ENCODE peak calls at places on chromosomes 2 and 18, in nine cellular contexts. One of them, this sample, is unnamed.

GRCh38 chr18:23560186-23560585 is 26.1 kb downstream of the NPC1 start:
- DNase-seq in fibroblast of pulmonary artery: no peak
- DNase-seq in A549: no peak
- DNase-seq in heart left ventricle: no peak
- DNase-seq in cardiac muscle cell: no peak
- DNase-seq in WTC11: no peak
- DNase-seq in B cell: no peak
- DNase-seq in stomach: no peak
- DNase-seq in sigmoid colon: no peak
- DNase-seq in this sample: no peak

GRCh38 chr18:56286775-56287174 is 351.6 kb downstream of the TXNL1 start:
- DNase-seq in fibroblast of pulmonary artery: peak
- DNase-seq in A549: no peak
- DNase-seq in heart left ventricle: no peak
- DNase-seq in cardiac muscle cell: peak
- DNase-seq in WTC11: no peak
- DNase-seq in B cell: no peak
- DNase-seq in stomach: no peak
- DNase-seq in sigmoid colon: no peak
- DNase-seq in this sample: no peak

GRCh38 chr2:225022188-225022587 is 20.1 kb downstream of the DOCK10 start:
- DNase-seq in fibroblast of pulmonary artery: no peak
- DNase-seq in A549: no peak
- DNase-seq in heart left ventricle: no peak
- DNase-seq in cardiac muscle cell: no peak
- DNase-seq in WTC11: no peak
- DNase-seq in B cell: no peak
- DNase-seq in stomach: peak
- DNase-seq in sigmoid colon: no peak
- DNase-seq in this sample: no peak

GRCh38 chr18:57276720-57277284 is 75.6 kb upstream of the ST8SIA3 start:
- DNase-seq in fibroblast of pulmonary artery: no peak
- DNase-seq in A549: no peak
- DNase-seq in heart left ventricle: no peak
- DNase-seq in cardiac muscle cell: no peak
- DNase-seq in WTC11: no peak
- DNase-seq in B cell: no peak
- DNase-seq in stomach: no peak
- DNase-seq in sigmoid colon: no peak
- DNase-seq in this sample: no peak

GRCh38 chr18:39842042-39842791 is 2112.8 kb upstream of the PIK3C3 start:
- DNase-seq in fibroblast of pulmonary artery: no peak
- DNase-seq in A549: no peak
- DNase-seq in heart left ventricle: no peak
- DNase-seq in cardiac muscle cell: no peak
- DNase-seq in WTC11: peak
- DNase-seq in B cell: no peak
- DNase-seq in stomach: no peak
- DNase-seq in sigmoid colon: no peak
- DNase-seq in this sample: no peak

GRCh38 chr2:208501217-208501616 is 94.6 kb downstream of the PTH2R start:
- DNase-seq in fibroblast of pulmonary artery: no peak
- DNase-seq in A549: no peak
- DNase-seq in heart left ventricle: no peak
- DNase-seq in cardiac muscle cell: no peak
- DNase-seq in WTC11: peak
- DNase-seq in B cell: no peak
- DNase-seq in stomach: no peak
- DNase-seq in sigmoid colon: no peak
- DNase-seq in this sample: peak

GRCh38 chr18:6521804-6522418 is 107.2 kb upstream of the L3MBTL4 start:
- DNase-seq in fibroblast of pulmonary artery: peak
- DNase-seq in A549: no peak
- DNase-seq in heart left ventricle: no peak
- DNase-seq in cardiac muscle cell: peak
- DNase-seq in WTC11: peak
- DNase-seq in B cell: peak
- DNase-seq in stomach: peak
- DNase-seq in sigmoid colon: no peak
- DNase-seq in this sample: peak

GRCh38 chr2:48635786-48636185 is 18.1 kb downstream of the GTF2A1L start:
- DNase-seq in fibroblast of pulmonary artery: no peak
- DNase-seq in A549: no peak
- DNase-seq in heart left ventricle: no peak
- DNase-seq in cardiac muscle cell: no peak
- DNase-seq in WTC11: no peak
- DNase-seq in B cell: no peak
- DNase-seq in stomach: no peak
- DNase-seq in sigmoid colon: no peak
- DNase-seq in this sample: no peak

GRCh38 chr2:191959209-191959608 is 112.3 kb upstream of the CAVIN2 start:
- DNase-seq in fibroblast of pulmonary artery: peak
- DNase-seq in A549: no peak
- DNase-seq in heart left ventricle: no peak
- DNase-seq in cardiac muscle cell: peak
- DNase-seq in WTC11: no peak
- DNase-seq in B cell: no peak
- DNase-seq in stomach: no peak
- DNase-seq in sigmoid colon: no peak
- DNase-seq in this sample: no peak

GRCh38 chr2:183541766-183542165 is 417.5 kb downstream of the NUP35 start:
- DNase-seq in fibroblast of pulmonary artery: no peak
- DNase-seq in A549: no peak
- DNase-seq in heart left ventricle: no peak
- DNase-seq in cardiac muscle cell: no peak
- DNase-seq in WTC11: no peak
- DNase-seq in B cell: no peak
- DNase-seq in stomach: no peak
- DNase-seq in sigmoid colon: no peak
- DNase-seq in this sample: no peak

GRCh38 chr18:59926131-59926530 is 26.3 kb downstream of the PMAIP1 start:
- DNase-seq in fibroblast of pulmonary artery: no peak
- DNase-seq in A549: no peak
- DNase-seq in heart left ventricle: no peak
- DNase-seq in cardiac muscle cell: no peak
- DNase-seq in WTC11: no peak
- DNase-seq in B cell: no peak
- DNase-seq in stomach: no peak
- DNase-seq in sigmoid colon: no peak
- DNase-seq in this sample: no peak

DNA sequence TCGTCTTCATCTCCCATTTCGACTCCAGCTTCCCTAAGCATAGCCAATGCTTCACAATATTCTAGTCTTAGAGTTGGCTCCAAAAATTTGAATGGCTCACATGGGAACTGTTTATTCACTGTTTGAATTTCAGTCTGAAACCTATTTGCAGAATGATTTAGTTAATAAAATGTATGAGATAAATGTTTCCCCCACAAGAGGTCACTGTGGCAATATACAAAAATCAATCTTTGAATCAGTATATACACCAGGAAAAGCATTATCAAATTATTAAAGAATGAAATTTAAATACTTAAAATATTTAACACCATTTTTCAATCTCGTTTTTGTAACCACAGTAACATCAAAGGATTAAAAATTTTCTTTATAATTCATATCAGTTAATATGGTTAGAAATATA is 40.0 kb upstream of the MCM6 start:
- DNase-seq in fibroblast of pulmonary artery: peak
- DNase-seq in A549: peak
- DNase-seq in heart left ventricle: no peak
- DNase-seq in cardiac muscle cell: peak
- DNase-seq in WTC11: no peak
- DNase-seq in B cell: peak
- DNase-seq in stomach: no peak
- DNase-seq in sigmoid colon: no peak
- DNase-seq in this sample: no peak
- TF ChIP-seq CTCF in fibroblast of pulmonary artery: peak
- TF ChIP-seq CTCF in A549: peak
- TF ChIP-seq CTCF in heart left ventricle: peak
- TF ChIP-seq CTCF in cardiac muscle cell: peak
- TF ChIP-seq CTCF in WTC11: no peak
- TF ChIP-seq CTCF in B cell: peak
- TF ChIP-seq CTCF in stomach: no peak
- TF ChIP-seq CTCF in sigmoid colon: peak
- TF ChIP-seq CTCF in this sample: peak

GRCh38 chr18:24734058-24734457 is 273.6 kb downstream of the HRH4 start:
- DNase-seq in fibroblast of pulmonary artery: no peak
- DNase-seq in A549: no peak
- DNase-seq in heart left ventricle: no peak
- DNase-seq in cardiac muscle cell: no peak
- DNase-seq in WTC11: peak
- DNase-seq in B cell: no peak
- DNase-seq in stomach: no peak
- DNase-seq in sigmoid colon: no peak
- DNase-seq in this sample: peak
- TF ChIP-seq CTCF in fibroblast of pulmonary artery: no peak
- TF ChIP-seq CTCF in A549: no peak
- TF ChIP-seq CTCF in heart left ventricle: peak
- TF ChIP-seq CTCF in cardiac muscle cell: no peak
- TF ChIP-seq CTCF in WTC11: no peak
- TF ChIP-seq CTCF in B cell: no peak
- TF ChIP-seq CTCF in stomach: no peak
- TF ChIP-seq CTCF in sigmoid colon: no peak
- TF ChIP-seq CTCF in this sample: peak

DNA sequence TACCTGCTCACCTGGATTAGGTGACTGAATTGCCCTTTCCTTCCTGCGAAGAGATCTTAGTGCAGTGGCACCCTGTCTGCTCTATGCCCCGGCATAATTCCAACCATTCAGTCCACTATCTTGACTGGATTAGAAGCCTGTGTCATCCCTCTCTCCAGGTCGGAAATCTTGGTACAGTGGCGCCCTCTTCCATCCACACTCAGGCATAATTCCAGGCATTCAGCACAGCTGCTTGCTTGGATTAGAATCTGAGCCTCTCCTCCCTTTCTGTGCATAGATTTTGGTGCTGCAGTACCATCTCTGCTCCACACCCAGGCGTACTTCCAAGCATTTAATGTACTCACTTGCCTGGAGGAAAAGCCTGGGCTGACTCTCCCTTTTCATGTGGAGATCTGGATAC is 1389.3 kb upstream of the TMEFF2 start:
- DNase-seq in fibroblast of pulmonary artery: peak
- DNase-seq in A549: no peak
- DNase-seq in heart left ventricle: no peak
- DNase-seq in cardiac muscle cell: peak
- DNase-seq in WTC11: peak
- DNase-seq in B cell: no peak
- DNase-seq in stomach: no peak
- DNase-seq in sigmoid colon: no peak
- DNase-seq in this sample: peak
- TF ChIP-seq CTCF in fibroblast of pulmonary artery: peak
- TF ChIP-seq CTCF in A549: no peak
- TF ChIP-seq CTCF in heart left ventricle: no peak
- TF ChIP-seq CTCF in cardiac muscle cell: no peak
- TF ChIP-seq CTCF in WTC11: no peak
- TF ChIP-seq CTCF in B cell: no peak
- TF ChIP-seq CTCF in stomach: no peak
- TF ChIP-seq CTCF in sigmoid colon: no peak
- TF ChIP-seq CTCF in this sample: no peak

GRCh38 chr2:126510960-126511359 is 145.0 kb upstream of the GYPC start:
- DNase-seq in fibroblast of pulmonary artery: no peak
- DNase-seq in A549: no peak
- DNase-seq in heart left ventricle: no peak
- DNase-seq in cardiac muscle cell: no peak
- DNase-seq in WTC11: no peak
- DNase-seq in B cell: no peak
- DNase-seq in stomach: no peak
- DNase-seq in sigmoid colon: no peak
- DNase-seq in this sample: no peak

GRCh38 chr2:126503476-126503875 is 152.5 kb upstream of the GYPC start:
- DNase-seq in fibroblast of pulmonary artery: no peak
- DNase-seq in A549: no peak
- DNase-seq in heart left ventricle: no peak
- DNase-seq in cardiac muscle cell: no peak
- DNase-seq in WTC11: no peak
- DNase-seq in B cell: no peak
- DNase-seq in stomach: no peak
- DNase-seq in sigmoid colon: no peak
- DNase-seq in this sample: no peak

GRCh38 chr2:126504953-126505352 is 151.0 kb upstream of the GYPC start:
- DNase-seq in fibroblast of pulmonary artery: no peak
- DNase-seq in A549: no peak
- DNase-seq in heart left ventricle: no peak
- DNase-seq in cardiac muscle cell: no peak
- DNase-seq in WTC11: no peak
- DNase-seq in B cell: no peak
- DNase-seq in stomach: no peak
- DNase-seq in sigmoid colon: no peak
- DNase-seq in this sample: no peak

GRCh38 chr2:126507425-126507867 is 148.5 kb upstream of the GYPC start:
- DNase-seq in fibroblast of pulmonary artery: no peak
- DNase-seq in A549: no peak
- DNase-seq in heart left ventricle: no peak
- DNase-seq in cardiac muscle cell: no peak
- DNase-seq in WTC11: no peak
- DNase-seq in B cell: no peak
- DNase-seq in stomach: no peak
- DNase-seq in sigmoid colon: no peak
- DNase-seq in this sample: no peak

DNA sequence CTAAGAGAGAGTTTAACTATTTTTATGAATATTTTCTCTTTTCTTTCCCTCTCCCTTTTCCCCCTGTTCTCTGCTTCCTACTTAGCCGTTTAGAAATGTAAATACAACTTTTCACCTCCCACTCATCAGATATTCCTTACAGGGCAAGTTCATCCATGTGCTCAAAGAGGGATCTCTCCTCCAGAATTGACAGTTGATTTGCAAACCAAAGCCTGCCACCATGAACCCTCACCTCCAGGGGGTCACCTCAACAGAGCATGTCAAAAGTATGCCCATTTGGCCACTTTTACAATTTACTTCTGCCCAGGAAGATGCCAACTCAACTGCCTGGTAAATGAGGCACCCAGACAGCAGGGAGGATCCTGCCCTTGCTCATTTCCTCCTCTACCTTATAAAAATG is 149.2 kb upstream of the GYPC start:
- DNase-seq in fibroblast of pulmonary artery: no peak
- DNase-seq in A549: no peak
- DNase-seq in heart left ventricle: no peak
- DNase-seq in cardiac muscle cell: no peak
- DNase-seq in WTC11: no peak
- DNase-seq in B cell: no peak
- DNase-seq in stomach: no peak
- DNase-seq in sigmoid colon: no peak
- DNase-seq in this sample: no peak
- TF ChIP-seq CTCF in fibroblast of pulmonary artery: no peak
- TF ChIP-seq CTCF in A549: no peak
- TF ChIP-seq CTCF in heart left ventricle: no peak
- TF ChIP-seq CTCF in cardiac muscle cell: no peak
- TF ChIP-seq CTCF in WTC11: no peak
- TF ChIP-seq CTCF in B cell: no peak
- TF ChIP-seq CTCF in stomach: no peak
- TF ChIP-seq CTCF in sigmoid colon: no peak
- TF ChIP-seq CTCF in this sample: no peak